ENCODE peak calls at places on chromosomes 2 and 18, in seven cellular contexts. One of them, this sample, is unnamed.

GRCh38 chr18:46842583-46842982 is 74.7 kb downstream of the PIAS2 start:
- DNase-seq in lower lobe of right lung: no peak
- DNase-seq in epithelial cell of esophagus: peak; percentile 67
- DNase-seq in activated naive CD4-positive, alpha-beta T cell treated with anti-CD3 and anti-CD28 coated beads, Interleukin-2, amount 50 U/mL, for 16 hours: no peak
- DNase-seq in activated T-cell treated with anti-CD3 and anti-CD28 coated beads, Interleukin-2, amount 50 U/mL, for 72 hours: no peak
- DNase-seq in EL: no peak
- DNase-seq in fibroblast of the aortic adventitia: no peak
- DNase-seq in this sample: no peak

GRCh38 chr2:97005353-97005752 is 19.0 kb upstream of the FAM178B start:
- DNase-seq in EL: peak; percentile 2
- DNase-seq in epithelial cell of esophagus: peak; percentile 10
- DNase-seq in fibroblast of the aortic adventitia: no peak
- DNase-seq in activated naive CD4-positive, alpha-beta T cell treated with anti-CD3 and anti-CD28 coated beads, Interleukin-2, amount 50 U/mL, for 16 hours: no peak
- DNase-seq in lower lobe of right lung: no peak
- DNase-seq in activated T-cell treated with anti-CD3 and anti-CD28 coated beads, Interleukin-2, amount 50 U/mL, for 72 hours: peak; percentile 3
- DNase-seq in this sample: no peak

GRCh38 chr2:24477229-24477628 is 13.8 kb upstream of the NCOA1 start:
- DNase-seq in activated T-cell treated with anti-CD3 and anti-CD28 coated beads, Interleukin-2, amount 50 U/mL, for 72 hours: no peak
- DNase-seq in activated naive CD4-positive, alpha-beta T cell treated with anti-CD3 and anti-CD28 coated beads, Interleukin-2, amount 50 U/mL, for 16 hours: no peak
- DNase-seq in EL: no peak
- DNase-seq in lower lobe of right lung: no peak
- DNase-seq in epithelial cell of esophagus: peak; percentile 29
- DNase-seq in fibroblast of the aortic adventitia: no peak
- DNase-seq in this sample: no peak

GRCh38 chr2:151408788-151409600 is 708 bp upstream of the RIF1 start:
- DNase-seq in activated T-cell treated with anti-CD3 and anti-CD28 coated beads, Interleukin-2, amount 50 U/mL, for 72 hours: no peak
- DNase-seq in lower lobe of right lung: no peak
- DNase-seq in activated naive CD4-positive, alpha-beta T cell treated with anti-CD3 and anti-CD28 coated beads, Interleukin-2, amount 50 U/mL, for 16 hours: no peak
- DNase-seq in EL: no peak
- DNase-seq in epithelial cell of esophagus: no peak
- DNase-seq in fibroblast of the aortic adventitia: no peak
- DNase-seq in this sample: no peak

GRCh38 chr2:237171895-237172294 is 86.2 kb downstream of the COPS8 start:
- DNase-seq in lower lobe of right lung: no peak
- DNase-seq in activated naive CD4-positive, alpha-beta T cell treated with anti-CD3 and anti-CD28 coated beads, Interleukin-2, amount 50 U/mL, for 16 hours: no peak
- DNase-seq in fibroblast of the aortic adventitia: no peak
- DNase-seq in EL: no peak
- DNase-seq in epithelial cell of esophagus: no peak
- DNase-seq in activated T-cell treated with anti-CD3 and anti-CD28 coated beads, Interleukin-2, amount 50 U/mL, for 72 hours: no peak
- DNase-seq in this sample: no peak

GRCh38 chr18:4040391-4041172 is 414.5 kb downstream of the DLGAP1 start:
- DNase-seq in lower lobe of right lung: no peak
- DNase-seq in EL: no peak
- DNase-seq in fibroblast of the aortic adventitia: no peak
- DNase-seq in activated naive CD4-positive, alpha-beta T cell treated with anti-CD3 and anti-CD28 coated beads, Interleukin-2, amount 50 U/mL, for 16 hours: no peak
- DNase-seq in epithelial cell of esophagus: peak; percentile 38
- DNase-seq in activated T-cell treated with anti-CD3 and anti-CD28 coated beads, Interleukin-2, amount 50 U/mL, for 72 hours: no peak
- DNase-seq in this sample: no peak

GRCh38 chr2:67446504-67446911 is 49.4 kb downstream of the ETAA1 start:
- DNase-seq in lower lobe of right lung: no peak
- DNase-seq in fibroblast of the aortic adventitia: peak; percentile 25
- DNase-seq in epithelial cell of esophagus: peak; percentile 85
- DNase-seq in activated T-cell treated with anti-CD3 and anti-CD28 coated beads, Interleukin-2, amount 50 U/mL, for 72 hours: no peak
- DNase-seq in EL: peak; percentile 36
- DNase-seq in activated naive CD4-positive, alpha-beta T cell treated with anti-CD3 and anti-CD28 coated beads, Interleukin-2, amount 50 U/mL, for 16 hours: no peak
- DNase-seq in this sample: no peak

GRCh38 chr18:494602-494983 is 5.9 kb downstream of the COLEC12 start:
- DNase-seq in activated T-cell treated with anti-CD3 and anti-CD28 coated beads, Interleukin-2, amount 50 U/mL, for 72 hours: no peak
- DNase-seq in lower lobe of right lung: no peak
- DNase-seq in EL: peak; percentile 67
- DNase-seq in fibroblast of the aortic adventitia: peak; percentile 85
- DNase-seq in epithelial cell of esophagus: no peak
- DNase-seq in activated naive CD4-positive, alpha-beta T cell treated with anti-CD3 and anti-CD28 coated beads, Interleukin-2, amount 50 U/mL, for 16 hours: no peak
- DNase-seq in this sample: peak; percentile 72

GRCh38 chr2:220504890-220505564 is 877.6 kb downstream of the SLC4A3 start:
- DNase-seq in activated naive CD4-positive, alpha-beta T cell treated with anti-CD3 and anti-CD28 coated beads, Interleukin-2, amount 50 U/mL, for 16 hours: no peak
- DNase-seq in fibroblast of the aortic adventitia: peak; percentile 35
- DNase-seq in activated T-cell treated with anti-CD3 and anti-CD28 coated beads, Interleukin-2, amount 50 U/mL, for 72 hours: no peak
- DNase-seq in epithelial cell of esophagus: peak; percentile 93
- DNase-seq in lower lobe of right lung: no peak
- DNase-seq in EL: peak; percentile 68
- DNase-seq in this sample: no peak

GRCh38 chr2:196291873-196292800 is 120.8 kb upstream of the STK17B start:
- DNase-seq in epithelial cell of esophagus: peak; percentile 89
- DNase-seq in activated naive CD4-positive, alpha-beta T cell treated with anti-CD3 and anti-CD28 coated beads, Interleukin-2, amount 50 U/mL, for 16 hours: no peak
- DNase-seq in fibroblast of the aortic adventitia: no peak
- DNase-seq in activated T-cell treated with anti-CD3 and anti-CD28 coated beads, Interleukin-2, amount 50 U/mL, for 72 hours: no peak
- DNase-seq in EL: no peak
- DNase-seq in lower lobe of right lung: peak; percentile 74
- DNase-seq in this sample: no peak

GRCh38 chr18:3297025-3297984 is 35.4 kb downstream of the MYL12B start:
- DNase-seq in lower lobe of right lung: peak; percentile 93
- DNase-seq in activated T-cell treated with anti-CD3 and anti-CD28 coated beads, Interleukin-2, amount 50 U/mL, for 72 hours: peak; percentile 94
- DNase-seq in fibroblast of the aortic adventitia: peak; percentile 90
- DNase-seq in EL: peak; percentile 69
- DNase-seq in epithelial cell of esophagus: peak; percentile 95
- DNase-seq in activated naive CD4-positive, alpha-beta T cell treated with anti-CD3 and anti-CD28 coated beads, Interleukin-2, amount 50 U/mL, for 16 hours: peak; percentile 93
- DNase-seq in this sample: peak; percentile 86

GRCh38 chr2:28101123-28101522 is 210.6 kb downstream of the BABAM2 start:
- DNase-seq in lower lobe of right lung: no peak
- DNase-seq in epithelial cell of esophagus: peak; percentile 90
- DNase-seq in activated T-cell treated with anti-CD3 and anti-CD28 coated beads, Interleukin-2, amount 50 U/mL, for 72 hours: no peak
- DNase-seq in activated naive CD4-positive, alpha-beta T cell treated with anti-CD3 and anti-CD28 coated beads, Interleukin-2, amount 50 U/mL, for 16 hours: no peak
- DNase-seq in EL: no peak
- DNase-seq in fibroblast of the aortic adventitia: peak; percentile 34
- DNase-seq in this sample: no peak

GRCh38 chr2:233384811-233385488 is 30.7 kb downstream of the DGKD start:
- DNase-seq in epithelial cell of esophagus: peak; percentile 84
- DNase-seq in activated naive CD4-positive, alpha-beta T cell treated with anti-CD3 and anti-CD28 coated beads, Interleukin-2, amount 50 U/mL, for 16 hours: no peak
- DNase-seq in EL: no peak
- DNase-seq in activated T-cell treated with anti-CD3 and anti-CD28 coated beads, Interleukin-2, amount 50 U/mL, for 72 hours: no peak
- DNase-seq in lower lobe of right lung: no peak
- DNase-seq in fibroblast of the aortic adventitia: no peak
- DNase-seq in this sample: no peak

GRCh38 chr2:222526480-222527277 is 102.3 kb downstream of the SGPP2 start:
- DNase-seq in EL: no peak
- DNase-seq in activated T-cell treated with anti-CD3 and anti-CD28 coated beads, Interleukin-2, amount 50 U/mL, for 72 hours: no peak
- DNase-seq in lower lobe of right lung: no peak
- DNase-seq in activated naive CD4-positive, alpha-beta T cell treated with anti-CD3 and anti-CD28 coated beads, Interleukin-2, amount 50 U/mL, for 16 hours: no peak
- DNase-seq in epithelial cell of esophagus: no peak
- DNase-seq in fibroblast of the aortic adventitia: no peak
- DNase-seq in this sample: peak; percentile 17

GRCh38 chr18:55452123-55452611 is 135.8 kb downstream of the TCF4 start:
- DNase-seq in lower lobe of right lung: no peak
- DNase-seq in activated naive CD4-positive, alpha-beta T cell treated with anti-CD3 and anti-CD28 coated beads, Interleukin-2, amount 50 U/mL, for 16 hours: no peak
- DNase-seq in fibroblast of the aortic adventitia: peak; percentile 65
- DNase-seq in activated T-cell treated with anti-CD3 and anti-CD28 coated beads, Interleukin-2, amount 50 U/mL, for 72 hours: no peak
- DNase-seq in epithelial cell of esophagus: peak; percentile 93
- DNase-seq in EL: no peak
- DNase-seq in this sample: peak; percentile 34

GRCh38 chr2:40716879-40717278 is 265.0 kb upstream of the SLC8A1 start:
- DNase-seq in lower lobe of right lung: no peak
- DNase-seq in EL: peak; percentile 92
- DNase-seq in activated T-cell treated with anti-CD3 and anti-CD28 coated beads, Interleukin-2, amount 50 U/mL, for 72 hours: no peak
- DNase-seq in fibroblast of the aortic adventitia: peak; percentile 78
- DNase-seq in epithelial cell of esophagus: peak; percentile 96
- DNase-seq in activated naive CD4-positive, alpha-beta T cell treated with anti-CD3 and anti-CD28 coated beads, Interleukin-2, amount 50 U/mL, for 16 hours: no peak
- DNase-seq in this sample: peak; percentile 13

This sample was measured in osteoblast.